ENCODE peak calls at places on chromosomes 7 and 10, in four cellular contexts. One of them, this sample, is unnamed.

GRCh38 chr10:68989317-68989990 is 851 bp downstream of the KIFBP start:
- DNase-seq in DMS53: no peak
- DNase-seq in activated naive CD8-positive, alpha-beta T cell treated with anti-CD3 and anti-CD28 coated beads, Interleukin-2, amount 10 ng/mL, durations not matched to agents 7 days and 5 days: no peak
- DNase-seq in activated T-cell treated with anti-CD3 and anti-CD28 coated beads, Interleukin-2, amount 50 U/mL, for 24 hours: no peak
- DNase-seq in this sample: peak

GRCh38 chr10:100656479-100656878 is 88.9 kb upstream of the PAX2 start:
- DNase-seq in DMS53: no peak
- DNase-seq in activated naive CD8-positive, alpha-beta T cell treated with anti-CD3 and anti-CD28 coated beads, Interleukin-2, amount 10 ng/mL, durations not matched to agents 7 days and 5 days: no peak
- DNase-seq in activated T-cell treated with anti-CD3 and anti-CD28 coated beads, Interleukin-2, amount 50 U/mL, for 24 hours: no peak
- DNase-seq in this sample: peak

GRCh38 chr7:126843883-126844282 is 408.9 kb downstream of the GRM8 start:
- DNase-seq in DMS53: no peak
- DNase-seq in activated naive CD8-positive, alpha-beta T cell treated with anti-CD3 and anti-CD28 coated beads, Interleukin-2, amount 10 ng/mL, durations not matched to agents 7 days and 5 days: no peak
- DNase-seq in activated T-cell treated with anti-CD3 and anti-CD28 coated beads, Interleukin-2, amount 50 U/mL, for 24 hours: no peak
- DNase-seq in this sample: no peak

GRCh38 chr7:135231686-135232085 is 2.0 kb upstream of the STRA8 start:
- DNase-seq in DMS53: no peak
- DNase-seq in activated naive CD8-positive, alpha-beta T cell treated with anti-CD3 and anti-CD28 coated beads, Interleukin-2, amount 10 ng/mL, durations not matched to agents 7 days and 5 days: no peak
- DNase-seq in activated T-cell treated with anti-CD3 and anti-CD28 coated beads, Interleukin-2, amount 50 U/mL, for 24 hours: no peak
- DNase-seq in this sample: no peak

GRCh38 chr10:31358688-31359330 is 39.8 kb downstream of the ZEB1 start:
- DNase-seq in DMS53: no peak
- DNase-seq in activated naive CD8-positive, alpha-beta T cell treated with anti-CD3 and anti-CD28 coated beads, Interleukin-2, amount 10 ng/mL, durations not matched to agents 7 days and 5 days: no peak
- DNase-seq in activated T-cell treated with anti-CD3 and anti-CD28 coated beads, Interleukin-2, amount 50 U/mL, for 24 hours: no peak
- DNase-seq in this sample: no peak

GRCh38 chr7:7103343-7104313 is 78.7 kb upstream of the C1GALT1 start:
- DNase-seq in DMS53: peak
- DNase-seq in activated naive CD8-positive, alpha-beta T cell treated with anti-CD3 and anti-CD28 coated beads, Interleukin-2, amount 10 ng/mL, durations not matched to agents 7 days and 5 days: no peak
- DNase-seq in activated T-cell treated with anti-CD3 and anti-CD28 coated beads, Interleukin-2, amount 50 U/mL, for 24 hours: no peak
- DNase-seq in this sample: peak

GRCh38 chr7:41777894-41778596 is 75.2 kb upstream of the INHBA start:
- DNase-seq in DMS53: no peak
- DNase-seq in activated naive CD8-positive, alpha-beta T cell treated with anti-CD3 and anti-CD28 coated beads, Interleukin-2, amount 10 ng/mL, durations not matched to agents 7 days and 5 days: no peak
- DNase-seq in activated T-cell treated with anti-CD3 and anti-CD28 coated beads, Interleukin-2, amount 50 U/mL, for 24 hours: no peak
- DNase-seq in this sample: no peak

GRCh38 chr10:105837951-105838350 is 1196.9 kb downstream of the SORCS3 start:
- DNase-seq in DMS53: peak
- DNase-seq in activated naive CD8-positive, alpha-beta T cell treated with anti-CD3 and anti-CD28 coated beads, Interleukin-2, amount 10 ng/mL, durations not matched to agents 7 days and 5 days: no peak
- DNase-seq in activated T-cell treated with anti-CD3 and anti-CD28 coated beads, Interleukin-2, amount 50 U/mL, for 24 hours: no peak
- DNase-seq in this sample: peak

GRCh38 chr7:15648461-15648961 is 38.0 kb downstream of the MEOX2 start:
- DNase-seq in DMS53: no peak
- DNase-seq in activated naive CD8-positive, alpha-beta T cell treated with anti-CD3 and anti-CD28 coated beads, Interleukin-2, amount 10 ng/mL, durations not matched to agents 7 days and 5 days: no peak
- DNase-seq in activated T-cell treated with anti-CD3 and anti-CD28 coated beads, Interleukin-2, amount 50 U/mL, for 24 hours: no peak
- DNase-seq in this sample: no peak

GRCh38 chr10:97676770-97677581 is 10.1 kb downstream of the AVPI1 start:
- DNase-seq in DMS53: peak
- DNase-seq in activated naive CD8-positive, alpha-beta T cell treated with anti-CD3 and anti-CD28 coated beads, Interleukin-2, amount 10 ng/mL, durations not matched to agents 7 days and 5 days: peak
- DNase-seq in activated T-cell treated with anti-CD3 and anti-CD28 coated beads, Interleukin-2, amount 50 U/mL, for 24 hours: peak
- DNase-seq in this sample: peak

GRCh38 chr7:107206136-107206535 is 37.3 kb downstream of the HBP1 start:
- DNase-seq in DMS53: no peak
- DNase-seq in activated naive CD8-positive, alpha-beta T cell treated with anti-CD3 and anti-CD28 coated beads, Interleukin-2, amount 10 ng/mL, durations not matched to agents 7 days and 5 days: no peak
- DNase-seq in activated T-cell treated with anti-CD3 and anti-CD28 coated beads, Interleukin-2, amount 50 U/mL, for 24 hours: no peak
- DNase-seq in this sample: no peak

GRCh38 chr10:104029528-104029875 is 56.2 kb downstream of the COL17A1 start:
- DNase-seq in DMS53: no peak
- DNase-seq in activated naive CD8-positive, alpha-beta T cell treated with anti-CD3 and anti-CD28 coated beads, Interleukin-2, amount 10 ng/mL, durations not matched to agents 7 days and 5 days: no peak
- DNase-seq in activated T-cell treated with anti-CD3 and anti-CD28 coated beads, Interleukin-2, amount 50 U/mL, for 24 hours: no peak
- DNase-seq in this sample: no peak

GRCh38 chr7:143331179-143331825 is 15.4 kb downstream of the CLCN1 start:
- DNase-seq in DMS53: no peak
- DNase-seq in activated naive CD8-positive, alpha-beta T cell treated with anti-CD3 and anti-CD28 coated beads, Interleukin-2, amount 10 ng/mL, durations not matched to agents 7 days and 5 days: no peak
- DNase-seq in activated T-cell treated with anti-CD3 and anti-CD28 coated beads, Interleukin-2, amount 50 U/mL, for 24 hours: no peak
- DNase-seq in this sample: no peak

GRCh38 chr10:43942096-43942885 is 293.6 kb upstream of the ZNF32 start:
- DNase-seq in DMS53: no peak
- DNase-seq in activated naive CD8-positive, alpha-beta T cell treated with anti-CD3 and anti-CD28 coated beads, Interleukin-2, amount 10 ng/mL, durations not matched to agents 7 days and 5 days: no peak
- DNase-seq in activated T-cell treated with anti-CD3 and anti-CD28 coated beads, Interleukin-2, amount 50 U/mL, for 24 hours: no peak
- DNase-seq in this sample: no peak

GRCh38 chr7:57381581-57381980 is 68.4 kb upstream of the ZNF716 start:
- DNase-seq in DMS53: no peak
- DNase-seq in activated naive CD8-positive, alpha-beta T cell treated with anti-CD3 and anti-CD28 coated beads, Interleukin-2, amount 10 ng/mL, durations not matched to agents 7 days and 5 days: no peak
- DNase-seq in activated T-cell treated with anti-CD3 and anti-CD28 coated beads, Interleukin-2, amount 50 U/mL, for 24 hours: no peak
- DNase-seq in this sample: no peak

GRCh38 chr10:103792547-103792946 is 62.8 kb downstream of the SH3PXD2A start:
- DNase-seq in DMS53: peak
- DNase-seq in activated naive CD8-positive, alpha-beta T cell treated with anti-CD3 and anti-CD28 coated beads, Interleukin-2, amount 10 ng/mL, durations not matched to agents 7 days and 5 days: no peak
- DNase-seq in activated T-cell treated with anti-CD3 and anti-CD28 coated beads, Interleukin-2, amount 50 U/mL, for 24 hours: no peak
- DNase-seq in this sample: no peak

GRCh38 chr7:98879198-98879988 is 1.1 kb downstream of the TRRAP start:
- DNase-seq in DMS53: peak
- DNase-seq in activated naive CD8-positive, alpha-beta T cell treated with anti-CD3 and anti-CD28 coated beads, Interleukin-2, amount 10 ng/mL, durations not matched to agents 7 days and 5 days: peak
- DNase-seq in activated T-cell treated with anti-CD3 and anti-CD28 coated beads, Interleukin-2, amount 50 U/mL, for 24 hours: peak
- DNase-seq in this sample: peak

GRCh38 chr7:141464551-141464950 is 86.7 kb upstream of the AGK start:
- DNase-seq in DMS53: no peak
- DNase-seq in activated naive CD8-positive, alpha-beta T cell treated with anti-CD3 and anti-CD28 coated beads, Interleukin-2, amount 10 ng/mL, durations not matched to agents 7 days and 5 days: no peak
- DNase-seq in activated T-cell treated with anti-CD3 and anti-CD28 coated beads, Interleukin-2, amount 50 U/mL, for 24 hours: no peak
- DNase-seq in this sample: no peak

GRCh38 chr7:52017802-52018679 is 701.4 kb upstream of the COBL start:
- DNase-seq in DMS53: peak
- DNase-seq in activated naive CD8-positive, alpha-beta T cell treated with anti-CD3 and anti-CD28 coated beads, Interleukin-2, amount 10 ng/mL, durations not matched to agents 7 days and 5 days: no peak
- DNase-seq in activated T-cell treated with anti-CD3 and anti-CD28 coated beads, Interleukin-2, amount 50 U/mL, for 24 hours: no peak
- DNase-seq in this sample: peak

GRCh38 chr7:2018786-2019692 is 213.7 kb downstream of the MAD1L1 start:
- DNase-seq in DMS53: no peak
- DNase-seq in activated naive CD8-positive, alpha-beta T cell treated with anti-CD3 and anti-CD28 coated beads, Interleukin-2, amount 10 ng/mL, durations not matched to agents 7 days and 5 days: no peak
- DNase-seq in activated T-cell treated with anti-CD3 and anti-CD28 coated beads, Interleukin-2, amount 50 U/mL, for 24 hours: no peak
- DNase-seq in this sample: no peak

GRCh38 chr10:75972494-75973276 is 541.3 kb downstream of the LRMDA start:
- DNase-seq in DMS53: peak
- DNase-seq in activated naive CD8-positive, alpha-beta T cell treated with anti-CD3 and anti-CD28 coated beads, Interleukin-2, amount 10 ng/mL, durations not matched to agents 7 days and 5 days: no peak
- DNase-seq in activated T-cell treated with anti-CD3 and anti-CD28 coated beads, Interleukin-2, amount 50 U/mL, for 24 hours: no peak
- DNase-seq in this sample: peak

GRCh38 chr7:105806592-105807266 is 69.7 kb downstream of the ATXN7L1 start:
- DNase-seq in DMS53: peak
- DNase-seq in activated naive CD8-positive, alpha-beta T cell treated with anti-CD3 and anti-CD28 coated beads, Interleukin-2, amount 10 ng/mL, durations not matched to agents 7 days and 5 days: peak
- DNase-seq in activated T-cell treated with anti-CD3 and anti-CD28 coated beads, Interleukin-2, amount 50 U/mL, for 24 hours: peak
- DNase-seq in this sample: no peak

GRCh38 chr7:45567713-45568112 is 6.5 kb upstream of the ADCY1 start:
- DNase-seq in DMS53: no peak
- DNase-seq in activated naive CD8-positive, alpha-beta T cell treated with anti-CD3 and anti-CD28 coated beads, Interleukin-2, amount 10 ng/mL, durations not matched to agents 7 days and 5 days: no peak
- DNase-seq in activated T-cell treated with anti-CD3 and anti-CD28 coated beads, Interleukin-2, amount 50 U/mL, for 24 hours: no peak
- DNase-seq in this sample: no peak

GRCh38 chr7:134210976-134211663 is 84.0 kb downstream of the LRGUK start:
- DNase-seq in DMS53: no peak
- DNase-seq in activated naive CD8-positive, alpha-beta T cell treated with anti-CD3 and anti-CD28 coated beads, Interleukin-2, amount 10 ng/mL, durations not matched to agents 7 days and 5 days: no peak
- DNase-seq in activated T-cell treated with anti-CD3 and anti-CD28 coated beads, Interleukin-2, amount 50 U/mL, for 24 hours: no peak
- DNase-seq in this sample: no peak

GRCh38 chr7:16421333-16422099 is at the start of gene CRPPA:
- DNase-seq in DMS53: peak
- DNase-seq in activated naive CD8-positive, alpha-beta T cell treated with anti-CD3 and anti-CD28 coated beads, Interleukin-2, amount 10 ng/mL, durations not matched to agents 7 days and 5 days: peak
- DNase-seq in activated T-cell treated with anti-CD3 and anti-CD28 coated beads, Interleukin-2, amount 50 U/mL, for 24 hours: peak
- DNase-seq in this sample: peak

GRCh38 chr7:24882989-24883631 is 96.9 kb downstream of the OSBPL3 start:
- DNase-seq in DMS53: peak
- DNase-seq in activated naive CD8-positive, alpha-beta T cell treated with anti-CD3 and anti-CD28 coated beads, Interleukin-2, amount 10 ng/mL, durations not matched to agents 7 days and 5 days: no peak
- DNase-seq in activated T-cell treated with anti-CD3 and anti-CD28 coated beads, Interleukin-2, amount 50 U/mL, for 24 hours: peak
- DNase-seq in this sample: no peak

This sample was measured in NCI-H69.